ENCODE peak calls at places on chromosomes 12 and 14, in six cellular contexts. S is esophagus squamous epithelium, N is brain microvascular endothelial cell, C is body of pancreas, T is H9, K is cardiac fibroblast. Q is an unnamed sample.

GRCh38 chr14:85252011-85252410 is 277.9 kb upstream of the FLRT2 start:
- DNase-seq in S (no peak), N (peak), C (no peak), T (no peak), K (peak), Q (no peak)

GRCh38 chr12:50275545-50275944 is 7.8 kb downstream of the LIMA1 start:
- DNase-seq in S (no peak), N (no peak), C (no peak), T (no peak), K (peak), Q (no peak)

GRCh38 chr12:26100966-26101744 is 23.7 kb downstream of the BHLHE41 start:
- DNase-seq in S (no peak), N (no peak), C (peak), T (no peak), K (no peak), Q (no peak)

GRCh38 chr14:76773188-76773885 is 12.1 kb downstream of the VASH1 start:
- DNase-seq in S (no peak), N (peak), C (peak), T (peak), K (peak), Q (peak)

GRCh38 chr12:109735825-109736551 is 22.4 kb downstream of the FAM222A start:
- DNase-seq in S (no peak), N (no peak), C (peak), T (peak), K (no peak), Q (no peak)

GRCh38 chr12:124938606-124939427 is 24.4 kb upstream of the UBC start:
- DNase-seq in S (no peak), N (peak), C (peak), T (peak), K (peak), Q (peak)

GRCh38 chr12:65822732-65823480 is 1.4 kb upstream of the HMGA2 start:
- DNase-seq in S (no peak), N (peak), C (no peak), T (peak), K (peak), Q (no peak)

GRCh38 chr12:95966287-95966870 is 23.2 kb downstream of the AMDHD1 start:
- DNase-seq in S (no peak), N (no peak), C (no peak), T (no peak), K (no peak), Q (no peak)

GRCh38 chr12:116455540-116456306 is 103.5 kb upstream of the MAP1LC3B2 start:
- DNase-seq in S (no peak), N (peak), C (peak), T (no peak), K (peak), Q (peak)

GRCh38 chr12:461425-461824 is 1.7 kb downstream of the B4GALNT3 start:
- DNase-seq in S (no peak), N (no peak), C (no peak), T (no peak), K (no peak), Q (no peak)

GRCh38 chr12:75751769-75752471 is 240.5 kb upstream of the KRR1 start:
- DNase-seq in S (no peak), N (peak), C (no peak), T (no peak), K (no peak), Q (no peak)

GRCh38 chr12:39619316-39619659 is 315 bp downstream of the ABCD2 start:
- DNase-seq in S (no peak), N (no peak), C (no peak), T (no peak), K (no peak), Q (no peak)

GRCh38 chr14:74579447-74580274 is 32.4 kb downstream of the LTBP2 start:
- DNase-seq in S (no peak), N (peak), C (no peak), T (no peak), K (peak), Q (no peak)

GRCh38 chr12:13503094-13503835 is 306.7 kb downstream of the EMP1 start:
- DNase-seq in S (no peak), N (no peak), C (no peak), T (no peak), K (no peak), Q (no peak)

GRCh38 chr14:34912182-34912581 is 37.0 kb upstream of the BAZ1A start:
- DNase-seq in S (no peak), N (no peak), C (no peak), T (peak), K (no peak), Q (no peak)

GRCh38 chr14:102911991-102912761 is 10.3 kb upstream of the AMN start:
- DNase-seq in S (no peak), N (no peak), C (no peak), T (no peak), K (no peak), Q (no peak)

GRCh38 chr14:34649344-34649743 is 19.4 kb upstream of the SNX6 start:
- DNase-seq in S (no peak), N (peak), C (no peak), T (no peak), K (peak), Q (no peak)

GRCh38 chr14:101184562-101184961 is 281.0 kb upstream of the RTL1 start:
- DNase-seq in S (no peak), N (no peak), C (no peak), T (no peak), K (no peak), Q (no peak)

GRCh38 chr14:66401447-66402095 is 84.6 kb upstream of the CCDC196 start:
- DNase-seq in S (no peak), N (peak), C (peak), T (no peak), K (peak), Q (no peak)

GRCh38 chr14:34496679-34497513 is 34.9 kb upstream of the SPTSSA start:
- DNase-seq in S (peak), N (peak), C (peak), T (peak), K (peak), Q (peak)

GRCh38 chr12:116551619-116551951 is 7.6 kb upstream of the MAP1LC3B2 start:
- DNase-seq in S (no peak), N (no peak), C (no peak), T (no peak), K (no peak), Q (no peak)

GRCh38 chr14:88181072-88181471 is 142.0 kb downstream of the KCNK10 start:
- DNase-seq in S (no peak), N (no peak), C (no peak), T (no peak), K (no peak), Q (no peak)

GRCh38 chr12:90978117-90978770 is 23.3 kb upstream of the CCER1 start:
- DNase-seq in S (no peak), N (peak), C (no peak), T (no peak), K (peak), Q (no peak)

GRCh38 chr14:78127233-78127632 is 42.9 kb upstream of the NRXN3 start:
- DNase-seq in S (no peak), N (no peak), C (no peak), T (peak), K (no peak), Q (no peak)

GRCh38 chr14:31934767-31935266 is 142.3 kb upstream of the ARHGAP5 start:
- DNase-seq in S (no peak), N (peak), C (peak), T (peak), K (peak), Q (peak)

GRCh38 chr12:93824514-93825500 is 147.6 kb downstream of the CRADD start:
- DNase-seq in S (no peak), N (peak), C (no peak), T (peak), K (peak), Q (no peak)

GRCh38 chr12:50220357-50221061 is 53.3 kb upstream of the CERS5 start:
- DNase-seq in S (no peak), N (peak), C (no peak), T (no peak), K (peak), Q (no peak)

GRCh38 chr14:53470351-53471043 is 317.4 kb upstream of the DDHD1 start:
- DNase-seq in S (no peak), N (no peak), C (no peak), T (no peak), K (peak), Q (no peak)

DNA sequence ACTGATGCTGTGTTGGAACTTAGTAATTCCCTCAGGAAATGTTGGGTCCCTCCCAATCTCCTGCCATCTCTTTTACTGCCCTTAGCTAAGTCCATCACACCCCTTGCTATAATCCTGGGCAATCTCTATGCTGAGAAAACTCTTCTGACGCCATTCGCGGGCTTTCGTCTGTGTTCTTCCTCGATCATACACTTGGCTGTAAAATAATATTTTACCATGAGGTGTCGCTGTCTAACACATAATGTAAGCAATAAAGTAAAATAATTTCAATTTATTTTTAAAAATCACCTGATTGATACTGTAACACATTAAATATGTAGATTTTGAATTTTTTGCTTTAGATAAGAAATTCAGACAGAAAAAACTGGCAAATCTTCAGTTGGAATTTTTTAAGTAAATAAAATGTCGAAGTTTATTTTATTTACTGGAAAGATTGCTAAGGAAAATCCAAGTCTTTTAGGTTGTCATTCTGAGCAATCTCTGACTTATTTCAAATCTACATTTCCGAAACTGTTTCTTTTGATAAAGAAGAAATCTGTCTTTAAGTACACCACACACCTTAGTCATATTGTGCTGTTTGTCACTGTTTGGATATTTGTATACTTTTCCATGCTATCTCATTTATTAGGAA is 304.0 kb upstream of the SSTR1 start:
- DNase-seq in S (no peak), N (peak), C (peak), T (no peak), K (peak), Q (no peak)
- TF ChIP-seq CTCF in S (peak), N (peak), C (peak), T (peak), K (peak), Q (no peak)

GRCh38 chr12:88228720-88229119 is 86.6 kb downstream of the TMTC3 start:
- DNase-seq in S (no peak), N (no peak), C (no peak), T (no peak), K (no peak), Q (no peak)
- TF ChIP-seq CTCF in S (no peak), N (no peak), C (no peak), T (peak), K (no peak), Q (no peak)

DNA sequence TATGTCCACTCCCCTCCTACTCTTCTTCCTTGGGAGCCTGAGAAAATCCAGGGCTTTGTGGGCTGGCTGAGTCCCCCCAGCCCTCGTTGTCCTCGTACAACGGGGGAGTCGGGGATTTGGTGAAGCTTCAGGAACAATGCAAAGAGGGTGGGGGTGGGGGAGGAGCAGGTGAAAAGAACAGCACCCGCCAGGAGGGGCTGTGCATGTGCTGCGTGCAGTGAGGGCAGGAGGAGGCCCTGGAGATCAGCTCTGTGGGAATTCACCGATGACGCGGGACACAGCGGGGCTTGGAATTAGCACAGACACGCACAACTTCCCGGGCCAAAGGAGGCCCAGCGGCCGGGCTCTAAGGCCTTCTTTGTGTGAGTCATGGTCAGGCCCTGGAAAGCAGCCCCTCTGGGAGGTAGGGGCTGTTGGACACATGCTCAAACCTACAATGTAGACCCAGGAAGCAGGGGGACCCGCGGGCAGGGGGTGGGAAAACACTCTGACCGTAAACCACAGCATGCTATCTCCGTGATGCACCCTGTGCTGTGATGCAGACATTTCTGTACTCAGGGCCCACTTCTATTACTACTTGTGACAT is 32.8 kb downstream of the RBM19 start:
- DNase-seq in S (no peak), N (peak), C (no peak), T (no peak), K (peak), Q (peak)
- TF ChIP-seq CTCF in S (no peak), N (peak), C (no peak), T (no peak), K (no peak), Q (no peak)

GRCh38 chr14:64998455-64998931 is 11.8 kb downstream of the FNTB start:
- DNase-seq in S (no peak), N (no peak), C (no peak), T (no peak), K (no peak), Q (no peak)

GRCh38 chr14:64995291-64995690 is 8.6 kb downstream of the FNTB start:
- DNase-seq in S (no peak), N (no peak), C (no peak), T (no peak), K (no peak), Q (no peak)

GRCh38 chr14:64994540-64994939 is 7.8 kb downstream of the FNTB start:
- DNase-seq in S (no peak), N (no peak), C (no peak), T (no peak), K (no peak), Q (no peak)

GRCh38 chr14:65000868-65001600 is 14.3 kb downstream of the FNTB start:
- DNase-seq in S (no peak), N (peak), C (no peak), T (no peak), K (peak), Q (no peak)

GRCh38 chr14:64997108-64997794 is 10.6 kb downstream of the FNTB start:
- DNase-seq in S (no peak), N (no peak), C (no peak), T (no peak), K (no peak), Q (no peak)
- TF ChIP-seq CTCF in S (no peak), N (no peak), C (no peak), T (no peak), K (no peak), Q (no peak)

GRCh38 chr12:76881152-76881551 is 2.3 kb upstream of the CSRP2 start:
- DNase-seq in S (no peak), N (no peak), C (no peak), T (no peak), K (no peak), Q (no peak)

GRCh38 chr12:76878045-76878898 is 547 bp downstream of the CSRP2 start:
- DNase-seq in S (no peak), N (no peak), C (peak), T (peak), K (peak), Q (no peak)

GRCh38 chr12:76880156-76881023 is 1.6 kb upstream of the CSRP2 start:
- DNase-seq in S (no peak), N (peak), C (no peak), T (no peak), K (peak), Q (no peak)

GRCh38 chr12:76878899-76879709 is at the start of gene CSRP2:
- DNase-seq in S (peak), N (peak), C (peak), T (peak), K (peak), Q (peak)

DNA sequence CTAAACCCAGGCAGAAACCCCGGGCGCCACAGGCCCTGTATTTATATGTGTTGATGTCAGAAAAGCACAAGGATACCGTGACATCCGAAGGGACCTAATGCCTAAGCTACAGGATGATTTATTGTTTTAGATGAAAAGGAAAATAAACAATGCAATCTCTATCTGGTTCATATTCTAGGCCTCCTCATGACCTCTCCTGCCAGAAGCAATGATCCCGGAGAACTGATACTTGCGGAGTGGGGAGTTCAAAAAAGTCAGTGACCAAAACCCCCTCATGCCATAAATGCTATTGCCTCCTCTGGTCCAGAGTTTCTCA is 849 bp upstream of the CSRP2 start:
- DNase-seq in S (no peak), N (peak), C (no peak), T (no peak), K (no peak), Q (no peak)
- TF ChIP-seq CTCF in S (no peak), N (no peak), C (no peak), T (no peak), K (no peak), Q (no peak)

GRCh38 chr12:48961801-48962200 is 4.5 kb upstream of the ARF3 start:
- DNase-seq in S (no peak), N (no peak), C (no peak), T (no peak), K (no peak), Q (no peak)

GRCh38 chr12:48966177-48966890 is 5.2 kb downstream of the WNT10B start:
- DNase-seq in S (no peak), N (no peak), C (no peak), T (peak), K (no peak), Q (no peak)

GRCh38 chr12:48968004-48968403 is 3.5 kb downstream of the WNT10B start:
- DNase-seq in S (no peak), N (no peak), C (no peak), T (peak), K (no peak), Q (no peak)

GRCh38 chr12:48968467-48968866 is 3.1 kb downstream of the WNT10B start:
- DNase-seq in S (no peak), N (no peak), C (no peak), T (no peak), K (no peak), Q (no peak)

DNA sequence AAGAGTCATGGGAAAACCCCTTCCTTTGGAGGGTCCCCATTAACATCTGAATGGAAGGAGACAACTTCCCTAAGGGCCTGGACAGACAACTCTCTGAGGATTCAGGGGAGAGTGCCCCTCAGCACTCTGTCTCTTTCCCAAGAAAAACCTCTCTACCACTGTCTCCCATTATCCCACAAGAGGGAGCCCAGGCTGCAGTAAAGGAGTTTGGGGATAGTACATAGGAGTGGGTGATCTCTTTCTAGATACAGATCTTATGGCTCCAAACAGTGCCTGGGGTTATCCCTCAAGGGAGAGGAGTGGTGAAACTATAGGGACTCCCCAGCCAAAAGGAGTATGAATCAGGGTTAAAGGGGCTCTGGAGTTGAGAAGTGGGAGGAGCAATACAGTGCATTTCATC is 6.1 kb downstream of the WNT10B start:
- DNase-seq in S (no peak), N (no peak), C (no peak), T (peak), K (no peak), Q (no peak)
- TF ChIP-seq CTCF in S (no peak), N (peak), C (no peak), T (peak), K (peak), Q (no peak)

GRCh38 chr14:95855606-95856005 is 21.0 kb upstream of the TUNAR start:
- DNase-seq in S (no peak), N (no peak), C (no peak), T (no peak), K (no peak), Q (no peak)

GRCh38 chr14:95849761-95850160 is 26.9 kb upstream of the TUNAR start:
- DNase-seq in S (no peak), N (no peak), C (no peak), T (no peak), K (no peak), Q (no peak)

GRCh38 chr14:95850429-95850828 is 26.2 kb upstream of the TUNAR start:
- DNase-seq in S (no peak), N (no peak), C (no peak), T (no peak), K (no peak), Q (no peak)
- TF ChIP-seq CTCF in S (no peak), N (no peak), C (no peak), T (peak), K (no peak), Q (no peak)

GRCh38 chr14:38197761-38198345 is 9.9 kb upstream of the SSTR1 start:
- DNase-seq in S (no peak), N (no peak), C (no peak), T (no peak), K (no peak), Q (no peak)

GRCh38 chr14:38199076-38199475 is 8.6 kb upstream of the SSTR1 start:
- DNase-seq in S (no peak), N (no peak), C (no peak), T (peak), K (no peak), Q (no peak)

GRCh38 chr14:38199768-38200167 is 7.9 kb upstream of the SSTR1 start:
- DNase-seq in S (no peak), N (no peak), C (no peak), T (no peak), K (peak), Q (no peak)

GRCh38 chr14:38198425-38198824 is 9.3 kb upstream of the SSTR1 start:
- DNase-seq in S (no peak), N (no peak), C (no peak), T (no peak), K (no peak), Q (no peak)

DNA sequence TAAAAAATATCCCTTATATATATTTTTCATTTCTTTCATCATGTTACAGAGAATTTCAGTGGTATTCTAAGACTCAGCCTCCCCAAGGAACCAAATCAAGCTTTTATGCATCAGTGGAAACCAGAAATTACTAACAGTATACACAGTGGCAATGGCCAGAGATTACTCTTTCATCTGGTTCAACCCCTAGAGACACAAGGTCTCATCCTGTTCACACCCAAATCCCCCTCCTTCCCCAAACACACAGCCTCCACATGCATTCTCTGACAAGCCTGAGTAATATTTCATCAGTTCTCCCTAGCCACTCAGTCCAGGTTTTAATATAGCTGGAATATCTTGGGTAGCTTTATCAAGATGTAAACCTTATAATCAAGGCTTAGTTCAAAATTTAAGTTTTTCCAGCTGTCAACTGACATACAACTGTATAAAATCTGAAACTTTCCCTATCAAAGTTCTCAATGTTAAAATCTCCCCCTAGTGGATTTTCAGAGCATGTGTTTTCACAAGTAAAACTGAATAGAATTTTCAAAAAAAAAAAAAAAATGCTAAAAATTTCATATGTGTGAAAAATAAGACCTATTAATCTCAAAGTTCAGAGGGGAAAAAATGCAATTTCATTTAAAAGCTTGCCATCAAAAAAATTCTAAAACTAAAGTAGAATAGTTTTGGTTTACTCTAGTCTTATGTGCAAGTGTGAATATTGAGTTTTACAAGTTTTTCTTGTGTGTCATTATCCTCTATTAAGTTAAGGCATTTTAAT is 10.5 kb upstream of the SSTR1 start:
- DNase-seq in S (no peak), N (no peak), C (no peak), T (no peak), K (peak), Q (no peak)
- TF ChIP-seq CTCF in S (peak), N (no peak), C (peak), T (peak), K (peak), Q (peak)